ENCODE peak calls at places on chromosome 15, in ten cellular contexts. S, C, M, F, K, B, L, V, Y and I are unnamed samples.

GRCh38 chr15:41970456-41970855 is 1.9 kb downstream of the EHD4 start:
- DNase-seq in S (peak), C (no peak), M (no peak), F (no peak), K (no peak), B (no peak), L (no peak), V (no peak), Y (no peak), I (no peak)

GRCh38 chr15:38147246-38147645 is 105.4 kb upstream of the SPRED1 start:
- DNase-seq in S (no peak), C (no peak), M (no peak), F (no peak), K (no peak), B (no peak), L (no peak), V (no peak), Y (no peak), I (no peak)

GRCh38 chr15:49063402-49064280 is 17.4 kb upstream of the SECISBP2L start:
- DNase-seq in S (no peak), C (no peak), M (no peak), F (peak), K (no peak), B (no peak), L (no peak), V (no peak), Y (no peak), I (no peak)

GRCh38 chr15:42053010-42053409 is 32.2 kb upstream of the PLA2G4E start:
- DNase-seq in S (no peak), C (peak), M (no peak), F (no peak), K (no peak), B (no peak), L (no peak), V (no peak), Y (no peak), I (peak)

GRCh38 chr15:85759391-85759790 is 35.3 kb downstream of the KLHL25 start:
- DNase-seq in S (no peak), C (no peak), M (no peak), F (peak), K (no peak), B (no peak), L (no peak), V (no peak), Y (no peak), I (no peak)

GRCh38 chr15:78654272-78654671 is 13.3 kb upstream of the CHRNB4 start:
- DNase-seq in S (no peak), C (no peak), M (no peak), F (no peak), K (no peak), B (no peak), L (no peak), V (no peak), Y (no peak), I (no peak)

GRCh38 chr15:101031203-101031602 is 112.0 kb downstream of the LRRK1 start:
- DNase-seq in S (no peak), C (peak), M (no peak), F (no peak), K (no peak), B (no peak), L (no peak), V (no peak), Y (peak), I (no peak)

GRCh38 chr15:101023501-101024110 is 104.4 kb downstream of the LRRK1 start:
- DNase-seq in S (no peak), C (peak), M (no peak), F (no peak), K (no peak), B (no peak), L (no peak), V (no peak), Y (no peak), I (no peak)

GRCh38 chr15:101698314-101698713 is 26.0 kb downstream of the TARS3 start:
- DNase-seq in S (no peak), C (no peak), M (no peak), F (no peak), K (no peak), B (peak), L (no peak), V (no peak), Y (peak), I (no peak)

GRCh38 chr15:88193415-88193814 is 63.1 kb downstream of the NTRK3 start:
- DNase-seq in S (no peak), C (no peak), M (no peak), F (no peak), K (no peak), B (no peak), L (peak), V (no peak), Y (no peak), I (no peak)

GRCh38 chr15:26028086-26028740 is 165.1 kb upstream of the ATP10A start:
- DNase-seq in S (no peak), C (no peak), M (no peak), F (no peak), K (no peak), B (no peak), L (no peak), V (no peak), Y (peak), I (no peak)

GRCh38 chr15:94745371-94745770 is 514.0 kb downstream of the MCTP2 start:
- DNase-seq in S (no peak), C (no peak), M (no peak), F (no peak), K (no peak), B (no peak), L (no peak), V (no peak), Y (no peak), I (no peak)

GRCh38 chr15:79474252-79474651 is 42.1 kb downstream of the MINAR1 start:
- DNase-seq in S (no peak), C (no peak), M (no peak), F (no peak), K (no peak), B (peak), L (no peak), V (no peak), Y (peak), I (no peak)

GRCh38 chr15:32677238-32677750 is 35.8 kb downstream of the SCG5 start:
- DNase-seq in S (no peak), C (no peak), M (no peak), F (no peak), K (no peak), B (no peak), L (peak), V (no peak), Y (no peak), I (no peak)

GRCh38 chr15:98727115-98728040 is 79.0 kb downstream of the IGF1R start:
- DNase-seq in S (no peak), C (peak), M (no peak), F (peak), K (no peak), B (peak), L (peak), V (peak), Y (peak), I (peak)

GRCh38 chr15:86830304-86830703 is 750.6 kb downstream of the AGBL1 start:
- DNase-seq in S (no peak), C (no peak), M (no peak), F (no peak), K (no peak), B (no peak), L (no peak), V (no peak), Y (no peak), I (no peak)

GRCh38 chr15:60772395-60773120 is 293.6 kb upstream of the ICE2 start:
- DNase-seq in S (no peak), C (no peak), M (no peak), F (no peak), K (no peak), B (no peak), L (no peak), V (no peak), Y (no peak), I (no peak)

GRCh38 chr15:33094336-33094735 is 100.2 kb downstream of the FMN1 start:
- DNase-seq in S (no peak), C (no peak), M (no peak), F (no peak), K (no peak), B (no peak), L (no peak), V (no peak), Y (peak), I (no peak)

GRCh38 chr15:36177590-36178281 is 401.7 kb upstream of the CDIN1 start:
- DNase-seq in S (no peak), C (no peak), M (no peak), F (no peak), K (no peak), B (peak), L (peak), V (peak), Y (peak), I (no peak)

GRCh38 chr15:57873564-57874209 is 167.2 kb downstream of the POLR2M start:
- DNase-seq in S (no peak), C (no peak), M (no peak), F (no peak), K (no peak), B (peak), L (no peak), V (no peak), Y (peak), I (no peak)

GRCh38 chr15:77984446-77984861 is 93.1 kb downstream of the TBC1D2B start:
- DNase-seq in S (peak), C (no peak), M (no peak), F (peak), K (no peak), B (no peak), L (no peak), V (no peak), Y (no peak), I (no peak)

GRCh38 chr15:74025436-74025835 is 30.9 kb downstream of the PML start:
- DNase-seq in S (peak), C (no peak), M (no peak), F (no peak), K (no peak), B (peak), L (no peak), V (no peak), Y (peak), I (peak)

GRCh38 chr15:72289597-72290325 is 17.4 kb upstream of the PARP6 start:
- DNase-seq in S (no peak), C (no peak), M (no peak), F (peak), K (no peak), B (no peak), L (no peak), V (no peak), Y (no peak), I (no peak)

GRCh38 chr15:40096094-40096876 is 12.4 kb downstream of the BMF start:
- DNase-seq in S (no peak), C (no peak), M (no peak), F (no peak), K (no peak), B (no peak), L (no peak), V (no peak), Y (no peak), I (no peak)

GRCh38 chr15:96716100-96716499 is 385.6 kb downstream of the NR2F2 start:
- DNase-seq in S (no peak), C (no peak), M (no peak), F (no peak), K (no peak), B (no peak), L (no peak), V (no peak), Y (no peak), I (no peak)

GRCh38 chr15:101327147-101327740 is 32.2 kb upstream of the SNRPA1 start:
- DNase-seq in S (no peak), C (no peak), M (no peak), F (no peak), K (no peak), B (no peak), L (no peak), V (no peak), Y (no peak), I (peak)

GRCh38 chr15:68210821-68211655 is 5.9 kb upstream of the CALML4 start:
- DNase-seq in S (peak), C (peak), M (peak), F (peak), K (peak), B (peak), L (peak), V (no peak), Y (peak), I (peak)

GRCh38 chr15:72353266-72353665 is 22.5 kb downstream of the HEXA start:
- DNase-seq in S (no peak), C (no peak), M (no peak), F (no peak), K (no peak), B (peak), L (no peak), V (no peak), Y (peak), I (no peak)